ENCODE peak calls at places on chromosomes 5 and 9, in six cellular contexts. T is H9, E is mesenchymal stem cell, V is trophoblast cell, D is IMR-90, F is H1. W is an unnamed sample.

GRCh38 chr5:56301041-56301440 is 67.9 kb upstream of the ANKRD55 start:
- DNase-seq in T (no peak), E (peak), V (peak), D (no peak), F (no peak), W (no peak)

GRCh38 chr5:133147411-133147810 is 95.6 kb downstream of the HSPA4 start:
- DNase-seq in T (no peak), E (no peak), V (no peak), D (no peak), F (no peak), W (no peak)

GRCh38 chr9:110886832-110887231 is 151.4 kb downstream of the LPAR1 start:
- DNase-seq in T (no peak), E (peak), V (no peak), D (peak), F (no peak), W (no peak)

GRCh38 chr9:113361304-113362018 is 12.1 kb downstream of the BSPRY start:
- DNase-seq in T (no peak), E (no peak), V (no peak), D (peak), F (no peak), W (no peak)

GRCh38 chr9:9352877-9353481 is 1259.8 kb downstream of the PTPRD start:
- DNase-seq in T (no peak), E (peak), V (no peak), D (no peak), F (no peak), W (peak)

GRCh38 chr9:97889941-97890557 is 32.3 kb downstream of the TRMO start:
- DNase-seq in T (peak), E (peak), V (peak), D (no peak), F (peak), W (peak)

GRCh38 chr5:855771-856530 is 5.2 kb upstream of the ZDHHC11 start:
- DNase-seq in T (no peak), E (peak), V (no peak), D (no peak), F (no peak), W (no peak)

GRCh38 chr9:32136700-32137339 is 247.6 kb upstream of the ACO1 start:
- DNase-seq in T (peak), E (no peak), V (no peak), D (no peak), F (no peak), W (no peak)

GRCh38 chr5:180070726-180071417 is 687 bp downstream of the RNF130 start:
- DNase-seq in T (no peak), E (peak), V (peak), D (peak), F (no peak), W (no peak)

GRCh38 chr5:61344187-61344944 is 12.3 kb downstream of the ZSWIM6 start:
- DNase-seq in T (no peak), E (peak), V (no peak), D (peak), F (no peak), W (no peak)

GRCh38 chr5:112125910-112126309 is 293.2 kb downstream of the EPB41L4A start:
- DNase-seq in T (no peak), E (no peak), V (no peak), D (peak), F (no peak), W (no peak)

GRCh38 chr5:178129296-178129695 is 1.5 kb upstream of the RMND5B start:
- DNase-seq in T (no peak), E (no peak), V (no peak), D (no peak), F (no peak), W (no peak)

GRCh38 chr5:65394078-65394477 is 87.6 kb downstream of the ADAMTS6 start:
- DNase-seq in T (no peak), E (peak), V (no peak), D (peak), F (no peak), W (no peak)

GRCh38 chr9:34328983-34329832 is at the start of the genes KIF24 and NUDT2:
- DNase-seq in T (peak), E (peak), V (peak), D (peak), F (peak), W (peak)

GRCh38 chr9:34322899-34323591 is 6.0 kb downstream of the KIF24 start:
- DNase-seq in T (no peak), E (no peak), V (no peak), D (peak), F (no peak), W (no peak)

GRCh38 chr9:34328500-34328982 is 527 bp downstream of the KIF24 start:
- DNase-seq in T (no peak), E (no peak), V (no peak), D (no peak), F (no peak), W (no peak)

GRCh38 chr9:34331191-34331590 is 1.8 kb downstream of the NUDT2 start:
- DNase-seq in T (no peak), E (no peak), V (no peak), D (no peak), F (no peak), W (no peak)

GRCh38 chr9:34326690-34327089 is 2.4 kb downstream of the KIF24 start:
- DNase-seq in T (no peak), E (no peak), V (no peak), D (no peak), F (no peak), W (no peak)
- H3K14ac ChIP-seq in T (no peak), E (no peak), V (no peak), D (no peak), F (no peak), W (no peak)

DNA sequence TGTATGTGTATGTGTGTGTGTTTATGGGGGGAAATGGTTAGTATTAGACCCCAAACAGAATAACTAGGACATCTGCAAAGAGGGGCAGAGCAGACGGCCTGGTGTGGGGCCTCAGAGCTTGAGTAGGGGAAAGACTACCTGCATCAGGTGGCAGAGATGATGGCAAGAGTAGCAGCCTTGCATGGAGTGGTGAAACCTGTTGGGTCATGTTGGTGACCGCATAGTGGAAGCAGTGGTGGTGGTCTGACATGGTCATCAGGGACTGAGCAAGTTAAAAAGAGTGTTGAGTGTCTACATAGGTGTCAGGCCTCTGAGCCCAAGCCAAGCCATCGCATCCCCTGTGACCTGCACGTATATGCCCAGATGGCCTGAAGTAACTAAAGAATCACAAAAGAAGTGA is 153.2 kb downstream of the FGF10 start:
- DNase-seq in T (peak), E (no peak), V (no peak), D (no peak), F (no peak), W (no peak)
- H3K4ac ChIP-seq in T (no peak), E (no peak), V (no peak), D (no peak), F (no peak), W (no peak)

GRCh38 chr5:33984671-33985124 is at the start of gene SLC45A2:
- DNase-seq in T (no peak), E (peak), V (no peak), D (peak), F (no peak), W (no peak)

GRCh38 chr5:33980030-33980429 is 4.5 kb downstream of the SLC45A2 start:
- DNase-seq in T (no peak), E (no peak), V (no peak), D (no peak), F (no peak), W (no peak)

GRCh38 chr5:33981408-33982171 is 2.9 kb downstream of the SLC45A2 start:
- DNase-seq in T (no peak), E (peak), V (no peak), D (peak), F (no peak), W (no peak)

GRCh38 chr5:33984178-33984577 is 315 bp downstream of the SLC45A2 start:
- DNase-seq in T (no peak), E (no peak), V (no peak), D (no peak), F (no peak), W (no peak)

GRCh38 chr5:33985447-33985846 is 954 bp upstream of the SLC45A2 start:
- DNase-seq in T (no peak), E (no peak), V (no peak), D (no peak), F (no peak), W (no peak)
- H4K8ac ChIP-seq in T (no peak), E (no peak), V (no peak), D (no peak), F (no peak), W (no peak)

GRCh38 chr9:103649086-103649485 is 445.0 kb upstream of the SMC2 start:
- DNase-seq in T (no peak), E (no peak), V (no peak), D (no peak), F (no peak), W (no peak)
- H3K14ac ChIP-seq in T (no peak), E (no peak), V (no peak), D (no peak), F (no peak), W (no peak)

GRCh38 chr9:131334568-131335105 is 45.1 kb downstream of the PLPP7 start:
- DNase-seq in T (no peak), E (peak), V (peak), D (peak), F (no peak), W (no peak)
- H3K4ac ChIP-seq in T (no peak), E (peak), V (no peak), D (no peak), F (no peak), W (no peak)

DNA sequence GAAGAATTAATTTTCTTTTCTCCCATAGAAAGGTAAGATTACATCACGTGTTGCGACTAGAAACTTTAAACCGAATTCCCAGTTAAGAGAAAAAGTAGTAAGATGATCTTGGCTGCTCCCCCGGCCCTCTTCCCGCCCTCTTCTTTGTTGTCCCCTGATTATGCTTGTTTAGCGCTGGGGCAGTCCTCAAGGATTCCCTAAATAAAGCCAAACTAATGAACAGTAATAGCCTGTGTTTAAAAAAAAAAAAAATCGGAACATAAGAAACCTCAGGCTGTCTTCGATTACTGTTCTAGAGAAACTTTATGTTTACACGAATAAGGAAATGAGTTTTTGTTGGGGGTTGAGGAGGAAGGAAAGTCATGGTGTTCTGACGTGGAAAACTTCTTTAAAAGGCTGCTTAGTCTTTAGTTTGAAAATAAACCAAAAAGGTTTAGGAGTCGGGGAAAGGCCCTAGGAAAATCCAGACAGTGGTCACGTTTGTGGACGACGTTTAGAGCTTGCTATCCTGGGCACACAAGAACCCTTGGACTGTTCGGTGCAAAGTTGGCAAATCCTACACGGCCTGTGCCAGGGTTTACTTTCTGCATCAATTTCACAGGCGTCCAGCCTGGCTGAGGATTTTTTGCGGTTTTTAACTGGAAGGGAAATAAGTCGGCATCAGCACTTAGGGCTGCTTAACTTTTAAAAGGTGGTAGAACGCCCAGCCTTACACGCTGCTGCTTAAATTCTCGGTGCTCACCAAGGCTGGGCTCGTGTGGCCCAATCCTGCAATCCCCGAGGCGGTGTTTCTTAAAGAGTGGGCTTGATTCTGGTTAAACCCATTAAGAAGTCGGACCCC is 1.1 kb upstream of the MAT2B start:
- DNase-seq in T (no peak), E (peak), V (no peak), D (peak), F (no peak), W (peak)
- H4K8ac ChIP-seq in T (no peak), E (peak), V (peak), D (peak), F (peak), W (no peak)

GRCh38 chr9:123655681-123656423 is 274.1 kb downstream of the DENND1A start:
- DNase-seq in T (no peak), E (no peak), V (no peak), D (no peak), F (no peak), W (no peak)
- H3K14ac ChIP-seq in T (no peak), E (no peak), V (no peak), D (no peak), F (no peak), W (no peak)

GRCh38 chr9:34177906-34178697 is 741 bp upstream of the UBAP1 start:
- DNase-seq in T (no peak), E (no peak), V (no peak), D (no peak), F (no peak), W (no peak)

GRCh38 chr9:34178698-34179527 is at the start of gene UBAP1:
- DNase-seq in T (peak), E (peak), V (peak), D (peak), F (peak), W (peak)

GRCh38 chr9:34176089-34176488 is 2.8 kb upstream of the UBAP1 start:
- DNase-seq in T (no peak), E (no peak), V (peak), D (no peak), F (no peak), W (no peak)

DNA sequence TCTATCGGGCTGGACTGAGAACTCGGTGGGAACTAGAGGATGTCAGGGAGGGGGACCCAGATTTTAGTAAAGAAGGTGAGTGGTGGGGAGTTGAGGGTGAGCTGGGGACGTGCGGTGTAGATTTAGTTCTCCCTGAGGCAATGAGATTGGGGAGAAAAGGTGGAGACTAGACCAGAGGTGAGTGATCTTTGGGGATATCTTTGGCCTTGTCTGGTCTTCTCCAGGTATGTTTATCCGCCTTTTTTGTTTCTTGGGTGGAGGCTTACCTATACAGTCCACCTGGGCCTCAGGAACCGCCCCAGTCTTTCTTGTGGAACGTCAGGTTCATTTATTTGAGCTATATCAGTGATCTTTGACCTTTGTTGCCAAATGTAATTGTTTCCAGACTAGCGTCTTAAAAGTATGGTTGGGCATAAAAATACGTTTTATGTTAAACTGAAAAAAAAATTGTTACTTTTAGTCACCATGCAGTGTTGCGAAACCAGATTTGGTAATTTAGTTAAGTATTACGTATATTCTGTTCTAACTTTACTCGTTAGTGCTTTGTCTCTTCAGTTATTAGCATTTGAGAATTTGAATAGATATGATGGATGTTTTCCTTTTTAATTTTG is 790 bp downstream of the UBAP1 start:
- DNase-seq in T (no peak), E (peak), V (peak), D (peak), F (no peak), W (no peak)
- H3K4ac ChIP-seq in T (no peak), E (peak), V (peak), D (peak), F (peak), W (no peak)

GRCh38 chr9:129823934-129824601 is at the start of gene TOR1A:
- DNase-seq in T (peak), E (peak), V (peak), D (peak), F (peak), W (peak)
- H4K8ac ChIP-seq in T (no peak), E (peak), V (peak), D (peak), F (peak), W (peak)

GRCh38 chr5:40778133-40778532 is 20.0 kb downstream of the PRKAA1 start:
- DNase-seq in T (no peak), E (no peak), V (no peak), D (no peak), F (no peak), W (no peak)

GRCh38 chr5:40780858-40781257 is 17.3 kb downstream of the PRKAA1 start:
- DNase-seq in T (no peak), E (no peak), V (no peak), D (no peak), F (no peak), W (no peak)

GRCh38 chr5:40779561-40779960 is 18.6 kb downstream of the PRKAA1 start:
- DNase-seq in T (no peak), E (no peak), V (no peak), D (no peak), F (no peak), W (no peak)

GRCh38 chr5:40781843-40782409 is 16.2 kb downstream of the PRKAA1 start:
- DNase-seq in T (no peak), E (peak), V (no peak), D (peak), F (no peak), W (no peak)

GRCh38 chr5:40780199-40780598 is 18.0 kb downstream of the PRKAA1 start:
- DNase-seq in T (no peak), E (no peak), V (no peak), D (no peak), F (no peak), W (no peak)
- H3K14ac ChIP-seq in T (no peak), E (no peak), V (no peak), D (no peak), F (no peak), W (no peak)

W was measured in neuronal stem cell.